ENCODE peak calls at places on chromosomes 12 and 14, in six cellular contexts. V, K, S, G, E and T are unnamed samples.

GRCh38 chr12:126545411-126545810 is 1480.2 kb downstream of the AACS start:
- DNase-seq in V (no peak), K (no peak), S (no peak), G (no peak), E (no peak), T (no peak)

GRCh38 chr14:74018704-74019407 is at the start of the genes BBOF1 and ENTPD5:
- DNase-seq in V (peak), K (peak), S (peak), G (peak), E (peak), T (peak)

GRCh38 chr14:97692084-97692483 is 894.9 kb downstream of the VRK1 start:
- DNase-seq in V (no peak), K (no peak), S (no peak), G (no peak), E (no peak), T (no peak)

GRCh38 chr12:5013206-5013830 is 30.4 kb upstream of the KCNA5 start:
- DNase-seq in V (no peak), K (no peak), S (no peak), G (no peak), E (no peak), T (peak)

GRCh38 chr12:31323466-31324115 is 2.4 kb downstream of the SINHCAF start:
- DNase-seq in V (peak), K (no peak), S (no peak), G (no peak), E (peak), T (peak)

GRCh38 chr12:95262808-95263207 is 45.2 kb downstream of the VEZT start:
- DNase-seq in V (no peak), K (no peak), S (no peak), G (no peak), E (peak), T (peak)

GRCh38 chr12:103986823-103987222 is 21.2 kb downstream of the TDG start:
- DNase-seq in V (peak), K (peak), S (no peak), G (no peak), E (no peak), T (peak)

GRCh38 chr12:116659771-116660481 is 77.9 kb downstream of the SPRING1 start:
- DNase-seq in V (no peak), K (no peak), S (no peak), G (no peak), E (no peak), T (no peak)

GRCh38 chr14:37230551-37231194 is 32.9 kb downstream of the MIPOL1 start:
- DNase-seq in V (no peak), K (no peak), S (no peak), G (peak), E (peak), T (peak)

GRCh38 chr12:54294914-54295566 is 5.8 kb downstream of the NFE2 start:
- DNase-seq in V (no peak), K (no peak), S (no peak), G (no peak), E (no peak), T (no peak)

GRCh38 chr12:55931317-55931779 is 386 bp downstream of the DGKA start:
- DNase-seq in V (no peak), K (no peak), S (peak), G (no peak), E (no peak), T (no peak)

GRCh38 chr12:3464561-3464960 is 26.4 kb upstream of the PRMT8 start:
- DNase-seq in V (no peak), K (no peak), S (no peak), G (no peak), E (no peak), T (no peak)

GRCh38 chr14:97218336-97218712 is 421.1 kb downstream of the VRK1 start:
- DNase-seq in V (no peak), K (no peak), S (no peak), G (no peak), E (no peak), T (no peak)

GRCh38 chr12:128905003-128905544 is 51.8 kb downstream of the GLT1D1 start:
- DNase-seq in V (no peak), K (no peak), S (no peak), G (no peak), E (no peak), T (no peak)

GRCh38 chr12:49871263-49871561 is 28.3 kb upstream of the BCDIN3D start:
- DNase-seq in V (no peak), K (no peak), S (peak), G (no peak), E (no peak), T (no peak)

GRCh38 chr12:122790393-122791075 is 16.2 kb downstream of the CCDC62 start:
- DNase-seq in V (peak), K (no peak), S (no peak), G (no peak), E (no peak), T (peak)

GRCh38 chr14:61234215-61234916 is 46.8 kb downstream of the TMEM30B start:
- DNase-seq in V (no peak), K (no peak), S (no peak), G (no peak), E (no peak), T (no peak)

GRCh38 chr12:107912421-107913004 is 138.0 kb downstream of the ASCL4 start:
- DNase-seq in V (peak), K (peak), S (peak), G (no peak), E (peak), T (peak)

GRCh38 chr12:121576851-121577391 is 3.9 kb downstream of the KDM2B start:
- DNase-seq in V (peak), K (peak), S (no peak), G (no peak), E (peak), T (peak)

GRCh38 chr14:77284066-77284855 is 13.3 kb upstream of the NGB start:
- DNase-seq in V (no peak), K (no peak), S (no peak), G (no peak), E (no peak), T (no peak)

GRCh38 chr12:123471374-123472068 is 13.6 kb downstream of the SNRNP35 start:
- DNase-seq in V (no peak), K (no peak), S (peak), G (no peak), E (peak), T (peak)

GRCh38 chr14:54347044-54347443 is 49.8 kb upstream of the CDKN3 start:
- DNase-seq in V (no peak), K (no peak), S (no peak), G (no peak), E (no peak), T (no peak)

GRCh38 chr12:26088999-26089398 is 35.8 kb downstream of the BHLHE41 start:
- DNase-seq in V (no peak), K (no peak), S (no peak), G (no peak), E (no peak), T (no peak)

GRCh38 chr12:50276912-50277671 is 6.2 kb downstream of the LIMA1 start:
- DNase-seq in V (no peak), K (no peak), S (no peak), G (no peak), E (no peak), T (no peak)

GRCh38 chr12:68446896-68447806 is 115.0 kb upstream of the MDM1 start:
- DNase-seq in V (peak), K (peak), S (no peak), G (no peak), E (no peak), T (peak)

GRCh38 chr12:82524636-82525035 is 162.1 kb upstream of the TMTC2 start:
- DNase-seq in V (no peak), K (no peak), S (no peak), G (no peak), E (no peak), T (no peak)

GRCh38 chr12:64058541-64059321 is 163.4 kb downstream of the KICS2 start:
- DNase-seq in V (no peak), K (no peak), S (no peak), G (no peak), E (no peak), T (no peak)

GRCh38 chr12:53659011-53659551 is 16.8 kb downstream of the ATP5MC2 start:
- DNase-seq in V (peak), K (no peak), S (no peak), G (no peak), E (peak), T (peak)

GRCh38 chr12:76591461-76591860 is 31.9 kb upstream of the OSBPL8 start:
- DNase-seq in V (no peak), K (no peak), S (no peak), G (no peak), E (no peak), T (peak)

GRCh38 chr12:26113853-26114719 is 10.8 kb downstream of the BHLHE41 start:
- DNase-seq in V (peak), K (no peak), S (peak), G (no peak), E (peak), T (peak)

GRCh38 chr14:78181270-78181669 is 11.1 kb downstream of the NRXN3 start:
- DNase-seq in V (no peak), K (no peak), S (no peak), G (no peak), E (no peak), T (no peak)

GRCh38 chr14:94970937-94971730 is 186.2 kb downstream of the DICER1 start:
- DNase-seq in V (no peak), K (no peak), S (no peak), G (no peak), E (no peak), T (peak)

GRCh38 chr14:103501041-103501870 is 21.4 kb downstream of the CKB start:
- DNase-seq in V (no peak), K (no peak), S (no peak), G (no peak), E (no peak), T (no peak)

GRCh38 chr12:76883151-76883550 is 4.3 kb upstream of the CSRP2 start:
- DNase-seq in V (no peak), K (no peak), S (no peak), G (no peak), E (peak), T (peak)

GRCh38 chr12:70290126-70290525 is 46.9 kb downstream of the CNOT2 start:
- DNase-seq in V (peak), K (no peak), S (no peak), G (no peak), E (no peak), T (peak)

GRCh38 chr12:76785407-76785806 is 21.5 kb downstream of the ZDHHC17 start:
- DNase-seq in V (no peak), K (no peak), S (no peak), G (no peak), E (no peak), T (no peak)

GRCh38 chr12:123034865-123035264 is 54.4 kb downstream of the ARL6IP4 start:
- DNase-seq in V (no peak), K (no peak), S (no peak), G (no peak), E (peak), T (no peak)

GRCh38 chr14:91349481-91350074 is 68.0 kb downstream of the CCDC88C start:
- DNase-seq in V (no peak), K (no peak), S (no peak), G (no peak), E (no peak), T (no peak)